ENCODE peak calls at places on chromosome 16, in ten cellular contexts. One of them, this sample, is unnamed.

GRCh38 chr16:3443108-3444031 is at the start of the genes NAA60 and ZNF597:
- DNase-seq in fibroblast of the conjunctiva: peak
- DNase-seq in activated T-helper 9 cell treated with anti-CD3 and anti-CD28 coated beads, Interleukin-2, amount 50 U/mL, for 16 hours: peak
- DNase-seq in posterior cingulate gyrus: peak
- DNase-seq in iris pigment epithelial cell: peak
- DNase-seq in HFFc6: peak
- DNase-seq in NCI-H524 treated with DMSO at 0.1 percent for 48 hours: peak
- DNase-seq in upper lobe of right lung: peak
- DNase-seq in NCI-H2029 treated with DMSO at 0.1 percent for 48 hours: peak
- DNase-seq in PC-9: no peak
- DNase-seq in this sample: peak

GRCh38 chr16:89256651-89257254 is 39.2 kb downstream of the ZNF778 start:
- DNase-seq in fibroblast of the conjunctiva: no peak
- DNase-seq in activated T-helper 9 cell treated with anti-CD3 and anti-CD28 coated beads, Interleukin-2, amount 50 U/mL, for 16 hours: peak
- DNase-seq in posterior cingulate gyrus: peak
- DNase-seq in iris pigment epithelial cell: peak
- DNase-seq in HFFc6: peak
- DNase-seq in NCI-H524 treated with DMSO at 0.1 percent for 48 hours: no peak
- DNase-seq in upper lobe of right lung: no peak
- DNase-seq in NCI-H2029 treated with DMSO at 0.1 percent for 48 hours: peak
- DNase-seq in PC-9: no peak
- DNase-seq in this sample: peak

GRCh38 chr16:66549284-66550131 is at the start of gene TK2:
- DNase-seq in fibroblast of the conjunctiva: peak
- DNase-seq in activated T-helper 9 cell treated with anti-CD3 and anti-CD28 coated beads, Interleukin-2, amount 50 U/mL, for 16 hours: peak
- DNase-seq in posterior cingulate gyrus: peak
- DNase-seq in iris pigment epithelial cell: peak
- DNase-seq in HFFc6: peak
- DNase-seq in NCI-H524 treated with DMSO at 0.1 percent for 48 hours: no peak
- DNase-seq in upper lobe of right lung: peak
- DNase-seq in NCI-H2029 treated with DMSO at 0.1 percent for 48 hours: no peak
- DNase-seq in PC-9: no peak
- DNase-seq in this sample: peak

GRCh38 chr16:86334062-86334461 is 176.3 kb upstream of the FOXF1 start:
- DNase-seq in fibroblast of the conjunctiva: no peak
- DNase-seq in activated T-helper 9 cell treated with anti-CD3 and anti-CD28 coated beads, Interleukin-2, amount 50 U/mL, for 16 hours: no peak
- DNase-seq in posterior cingulate gyrus: no peak
- DNase-seq in iris pigment epithelial cell: no peak
- DNase-seq in HFFc6: no peak
- DNase-seq in NCI-H524 treated with DMSO at 0.1 percent for 48 hours: no peak
- DNase-seq in upper lobe of right lung: no peak
- DNase-seq in NCI-H2029 treated with DMSO at 0.1 percent for 48 hours: no peak
- DNase-seq in PC-9: no peak
- DNase-seq in this sample: no peak

GRCh38 chr16:51137097-51137496 is 14.0 kb downstream of the SALL1 start:
- DNase-seq in fibroblast of the conjunctiva: no peak
- DNase-seq in activated T-helper 9 cell treated with anti-CD3 and anti-CD28 coated beads, Interleukin-2, amount 50 U/mL, for 16 hours: no peak
- DNase-seq in posterior cingulate gyrus: peak
- DNase-seq in iris pigment epithelial cell: no peak
- DNase-seq in HFFc6: no peak
- DNase-seq in NCI-H524 treated with DMSO at 0.1 percent for 48 hours: no peak
- DNase-seq in upper lobe of right lung: no peak
- DNase-seq in NCI-H2029 treated with DMSO at 0.1 percent for 48 hours: no peak
- DNase-seq in PC-9: no peak
- DNase-seq in this sample: no peak

GRCh38 chr16:25707553-25707952 is 15.8 kb downstream of the HS3ST4 start:
- DNase-seq in fibroblast of the conjunctiva: no peak
- DNase-seq in activated T-helper 9 cell treated with anti-CD3 and anti-CD28 coated beads, Interleukin-2, amount 50 U/mL, for 16 hours: no peak
- DNase-seq in posterior cingulate gyrus: no peak
- DNase-seq in iris pigment epithelial cell: no peak
- DNase-seq in HFFc6: no peak
- DNase-seq in NCI-H524 treated with DMSO at 0.1 percent for 48 hours: no peak
- DNase-seq in upper lobe of right lung: no peak
- DNase-seq in NCI-H2029 treated with DMSO at 0.1 percent for 48 hours: no peak
- DNase-seq in PC-9: no peak
- DNase-seq in this sample: no peak

GRCh38 chr16:50323335-50324011 is 45.3 kb downstream of the BRD7 start:
- DNase-seq in fibroblast of the conjunctiva: no peak
- DNase-seq in activated T-helper 9 cell treated with anti-CD3 and anti-CD28 coated beads, Interleukin-2, amount 50 U/mL, for 16 hours: no peak
- DNase-seq in posterior cingulate gyrus: no peak
- DNase-seq in iris pigment epithelial cell: peak
- DNase-seq in HFFc6: peak
- DNase-seq in NCI-H524 treated with DMSO at 0.1 percent for 48 hours: no peak
- DNase-seq in upper lobe of right lung: no peak
- DNase-seq in NCI-H2029 treated with DMSO at 0.1 percent for 48 hours: no peak
- DNase-seq in PC-9: peak
- DNase-seq in this sample: peak

GRCh38 chr16:81004646-81005353 is 1.9 kb downstream of the CMC2 start:
- DNase-seq in fibroblast of the conjunctiva: peak
- DNase-seq in activated T-helper 9 cell treated with anti-CD3 and anti-CD28 coated beads, Interleukin-2, amount 50 U/mL, for 16 hours: no peak
- DNase-seq in posterior cingulate gyrus: no peak
- DNase-seq in iris pigment epithelial cell: peak
- DNase-seq in HFFc6: peak
- DNase-seq in NCI-H524 treated with DMSO at 0.1 percent for 48 hours: no peak
- DNase-seq in upper lobe of right lung: no peak
- DNase-seq in NCI-H2029 treated with DMSO at 0.1 percent for 48 hours: peak
- DNase-seq in PC-9: peak
- DNase-seq in this sample: peak

GRCh38 chr16:80803341-80804060 is 897 bp downstream of the CDYL2 start:
- DNase-seq in fibroblast of the conjunctiva: no peak
- DNase-seq in activated T-helper 9 cell treated with anti-CD3 and anti-CD28 coated beads, Interleukin-2, amount 50 U/mL, for 16 hours: peak
- DNase-seq in posterior cingulate gyrus: peak
- DNase-seq in iris pigment epithelial cell: no peak
- DNase-seq in HFFc6: no peak
- DNase-seq in NCI-H524 treated with DMSO at 0.1 percent for 48 hours: no peak
- DNase-seq in upper lobe of right lung: peak
- DNase-seq in NCI-H2029 treated with DMSO at 0.1 percent for 48 hours: no peak
- DNase-seq in PC-9: no peak
- DNase-seq in this sample: peak

GRCh38 chr16:54135361-54136275 is 151.0 kb downstream of the IRX3 start:
- DNase-seq in fibroblast of the conjunctiva: no peak
- DNase-seq in activated T-helper 9 cell treated with anti-CD3 and anti-CD28 coated beads, Interleukin-2, amount 50 U/mL, for 16 hours: no peak
- DNase-seq in posterior cingulate gyrus: no peak
- DNase-seq in iris pigment epithelial cell: peak
- DNase-seq in HFFc6: peak
- DNase-seq in NCI-H524 treated with DMSO at 0.1 percent for 48 hours: no peak
- DNase-seq in upper lobe of right lung: no peak
- DNase-seq in NCI-H2029 treated with DMSO at 0.1 percent for 48 hours: no peak
- DNase-seq in PC-9: peak
- DNase-seq in this sample: peak

GRCh38 chr16:55528974-55529373 is 20.1 kb downstream of the LPCAT2 start:
- DNase-seq in fibroblast of the conjunctiva: no peak
- DNase-seq in activated T-helper 9 cell treated with anti-CD3 and anti-CD28 coated beads, Interleukin-2, amount 50 U/mL, for 16 hours: no peak
- DNase-seq in posterior cingulate gyrus: no peak
- DNase-seq in iris pigment epithelial cell: no peak
- DNase-seq in HFFc6: no peak
- DNase-seq in NCI-H524 treated with DMSO at 0.1 percent for 48 hours: no peak
- DNase-seq in upper lobe of right lung: no peak
- DNase-seq in NCI-H2029 treated with DMSO at 0.1 percent for 48 hours: no peak
- DNase-seq in PC-9: no peak
- DNase-seq in this sample: peak

GRCh38 chr16:383326-384020 is 1.7 kb upstream of the PGAP6 start:
- DNase-seq in fibroblast of the conjunctiva: no peak
- DNase-seq in activated T-helper 9 cell treated with anti-CD3 and anti-CD28 coated beads, Interleukin-2, amount 50 U/mL, for 16 hours: no peak
- DNase-seq in posterior cingulate gyrus: no peak
- DNase-seq in iris pigment epithelial cell: no peak
- DNase-seq in HFFc6: no peak
- DNase-seq in NCI-H524 treated with DMSO at 0.1 percent for 48 hours: no peak
- DNase-seq in upper lobe of right lung: no peak
- DNase-seq in NCI-H2029 treated with DMSO at 0.1 percent for 48 hours: peak
- DNase-seq in PC-9: peak
- DNase-seq in this sample: no peak

GRCh38 chr16:5309946-5310611 is 212.5 kb upstream of the EEF2KMT start:
- DNase-seq in fibroblast of the conjunctiva: no peak
- DNase-seq in activated T-helper 9 cell treated with anti-CD3 and anti-CD28 coated beads, Interleukin-2, amount 50 U/mL, for 16 hours: no peak
- DNase-seq in posterior cingulate gyrus: no peak
- DNase-seq in iris pigment epithelial cell: no peak
- DNase-seq in HFFc6: no peak
- DNase-seq in NCI-H524 treated with DMSO at 0.1 percent for 48 hours: no peak
- DNase-seq in upper lobe of right lung: no peak
- DNase-seq in NCI-H2029 treated with DMSO at 0.1 percent for 48 hours: no peak
- DNase-seq in PC-9: no peak
- DNase-seq in this sample: no peak

GRCh38 chr16:29302976-29303375 is 103.5 kb downstream of the NPIPB11 start:
- DNase-seq in fibroblast of the conjunctiva: no peak
- DNase-seq in activated T-helper 9 cell treated with anti-CD3 and anti-CD28 coated beads, Interleukin-2, amount 50 U/mL, for 16 hours: no peak
- DNase-seq in posterior cingulate gyrus: no peak
- DNase-seq in iris pigment epithelial cell: no peak
- DNase-seq in HFFc6: no peak
- DNase-seq in NCI-H524 treated with DMSO at 0.1 percent for 48 hours: no peak
- DNase-seq in upper lobe of right lung: no peak
- DNase-seq in NCI-H2029 treated with DMSO at 0.1 percent for 48 hours: no peak
- DNase-seq in PC-9: no peak
- DNase-seq in this sample: no peak

GRCh38 chr16:31700200-31700529 is 172.5 kb downstream of the AHSP start:
- DNase-seq in fibroblast of the conjunctiva: no peak
- DNase-seq in activated T-helper 9 cell treated with anti-CD3 and anti-CD28 coated beads, Interleukin-2, amount 50 U/mL, for 16 hours: no peak
- DNase-seq in posterior cingulate gyrus: no peak
- DNase-seq in iris pigment epithelial cell: peak
- DNase-seq in HFFc6: no peak
- DNase-seq in NCI-H524 treated with DMSO at 0.1 percent for 48 hours: peak
- DNase-seq in upper lobe of right lung: no peak
- DNase-seq in NCI-H2029 treated with DMSO at 0.1 percent for 48 hours: no peak
- DNase-seq in PC-9: peak
- DNase-seq in this sample: no peak

GRCh38 chr16:57508084-57508425 is 21.8 kb upstream of the DOK4 start:
- DNase-seq in fibroblast of the conjunctiva: no peak
- DNase-seq in activated T-helper 9 cell treated with anti-CD3 and anti-CD28 coated beads, Interleukin-2, amount 50 U/mL, for 16 hours: no peak
- DNase-seq in posterior cingulate gyrus: no peak
- DNase-seq in iris pigment epithelial cell: no peak
- DNase-seq in HFFc6: no peak
- DNase-seq in NCI-H524 treated with DMSO at 0.1 percent for 48 hours: no peak
- DNase-seq in upper lobe of right lung: no peak
- DNase-seq in NCI-H2029 treated with DMSO at 0.1 percent for 48 hours: no peak
- DNase-seq in PC-9: no peak
- DNase-seq in this sample: no peak

GRCh38 chr16:24568392-24568791 is 29.0 kb downstream of the RBBP6 start:
- DNase-seq in fibroblast of the conjunctiva: peak
- DNase-seq in activated T-helper 9 cell treated with anti-CD3 and anti-CD28 coated beads, Interleukin-2, amount 50 U/mL, for 16 hours: no peak
- DNase-seq in posterior cingulate gyrus: no peak
- DNase-seq in iris pigment epithelial cell: peak
- DNase-seq in HFFc6: no peak
- DNase-seq in NCI-H524 treated with DMSO at 0.1 percent for 48 hours: no peak
- DNase-seq in upper lobe of right lung: no peak
- DNase-seq in NCI-H2029 treated with DMSO at 0.1 percent for 48 hours: no peak
- DNase-seq in PC-9: peak
- DNase-seq in this sample: peak

GRCh38 chr16:24989417-24989978 is 25.7 kb downstream of the ARHGAP17 start:
- DNase-seq in fibroblast of the conjunctiva: no peak
- DNase-seq in activated T-helper 9 cell treated with anti-CD3 and anti-CD28 coated beads, Interleukin-2, amount 50 U/mL, for 16 hours: no peak
- DNase-seq in posterior cingulate gyrus: no peak
- DNase-seq in iris pigment epithelial cell: no peak
- DNase-seq in HFFc6: no peak
- DNase-seq in NCI-H524 treated with DMSO at 0.1 percent for 48 hours: no peak
- DNase-seq in upper lobe of right lung: no peak
- DNase-seq in NCI-H2029 treated with DMSO at 0.1 percent for 48 hours: no peak
- DNase-seq in PC-9: no peak
- DNase-seq in this sample: peak

GRCh38 chr16:80824623-80825364 is 20.4 kb upstream of the CDYL2 start:
- DNase-seq in fibroblast of the conjunctiva: peak
- DNase-seq in activated T-helper 9 cell treated with anti-CD3 and anti-CD28 coated beads, Interleukin-2, amount 50 U/mL, for 16 hours: peak
- DNase-seq in posterior cingulate gyrus: no peak
- DNase-seq in iris pigment epithelial cell: peak
- DNase-seq in HFFc6: peak
- DNase-seq in NCI-H524 treated with DMSO at 0.1 percent for 48 hours: no peak
- DNase-seq in upper lobe of right lung: no peak
- DNase-seq in NCI-H2029 treated with DMSO at 0.1 percent for 48 hours: peak
- DNase-seq in PC-9: no peak
- DNase-seq in this sample: peak

GRCh38 chr16:70396209-70396904 is 42.5 kb downstream of the ST3GAL2 start:
- DNase-seq in fibroblast of the conjunctiva: no peak
- DNase-seq in activated T-helper 9 cell treated with anti-CD3 and anti-CD28 coated beads, Interleukin-2, amount 50 U/mL, for 16 hours: no peak
- DNase-seq in posterior cingulate gyrus: no peak
- DNase-seq in iris pigment epithelial cell: no peak
- DNase-seq in HFFc6: peak
- DNase-seq in NCI-H524 treated with DMSO at 0.1 percent for 48 hours: peak
- DNase-seq in upper lobe of right lung: no peak
- DNase-seq in NCI-H2029 treated with DMSO at 0.1 percent for 48 hours: no peak
- DNase-seq in PC-9: no peak
- DNase-seq in this sample: no peak

GRCh38 chr16:84048306-84048705 is 5.7 kb upstream of the SLC38A8 start:
- DNase-seq in fibroblast of the conjunctiva: no peak
- DNase-seq in activated T-helper 9 cell treated with anti-CD3 and anti-CD28 coated beads, Interleukin-2, amount 50 U/mL, for 16 hours: no peak
- DNase-seq in posterior cingulate gyrus: no peak
- DNase-seq in iris pigment epithelial cell: no peak
- DNase-seq in HFFc6: no peak
- DNase-seq in NCI-H524 treated with DMSO at 0.1 percent for 48 hours: no peak
- DNase-seq in upper lobe of right lung: peak
- DNase-seq in NCI-H2029 treated with DMSO at 0.1 percent for 48 hours: no peak
- DNase-seq in PC-9: no peak
- DNase-seq in this sample: no peak

GRCh38 chr16:84360170-84360569 is 8.2 kb upstream of the ATP2C2 start:
- DNase-seq in fibroblast of the conjunctiva: no peak
- DNase-seq in activated T-helper 9 cell treated with anti-CD3 and anti-CD28 coated beads, Interleukin-2, amount 50 U/mL, for 16 hours: no peak
- DNase-seq in posterior cingulate gyrus: no peak
- DNase-seq in iris pigment epithelial cell: no peak
- DNase-seq in HFFc6: no peak
- DNase-seq in NCI-H524 treated with DMSO at 0.1 percent for 48 hours: no peak
- DNase-seq in upper lobe of right lung: no peak
- DNase-seq in NCI-H2029 treated with DMSO at 0.1 percent for 48 hours: peak
- DNase-seq in PC-9: no peak
- DNase-seq in this sample: no peak

GRCh38 chr16:84851192-84852127 is 31.7 kb downstream of the CRISPLD2 start:
- DNase-seq in fibroblast of the conjunctiva: peak
- DNase-seq in activated T-helper 9 cell treated with anti-CD3 and anti-CD28 coated beads, Interleukin-2, amount 50 U/mL, for 16 hours: no peak
- DNase-seq in posterior cingulate gyrus: no peak
- DNase-seq in iris pigment epithelial cell: peak
- DNase-seq in HFFc6: peak
- DNase-seq in NCI-H524 treated with DMSO at 0.1 percent for 48 hours: no peak
- DNase-seq in upper lobe of right lung: no peak
- DNase-seq in NCI-H2029 treated with DMSO at 0.1 percent for 48 hours: peak
- DNase-seq in PC-9: peak
- DNase-seq in this sample: peak

GRCh38 chr16:79758615-79759346 is 158.2 kb upstream of the MAF start:
- DNase-seq in fibroblast of the conjunctiva: no peak
- DNase-seq in activated T-helper 9 cell treated with anti-CD3 and anti-CD28 coated beads, Interleukin-2, amount 50 U/mL, for 16 hours: no peak
- DNase-seq in posterior cingulate gyrus: no peak
- DNase-seq in iris pigment epithelial cell: no peak
- DNase-seq in HFFc6: no peak
- DNase-seq in NCI-H524 treated with DMSO at 0.1 percent for 48 hours: no peak
- DNase-seq in upper lobe of right lung: no peak
- DNase-seq in NCI-H2029 treated with DMSO at 0.1 percent for 48 hours: no peak
- DNase-seq in PC-9: no peak
- DNase-seq in this sample: no peak

GRCh38 chr16:53121666-53122065 is 66.9 kb downstream of the CHD9 start:
- DNase-seq in fibroblast of the conjunctiva: no peak
- DNase-seq in activated T-helper 9 cell treated with anti-CD3 and anti-CD28 coated beads, Interleukin-2, amount 50 U/mL, for 16 hours: no peak
- DNase-seq in posterior cingulate gyrus: no peak
- DNase-seq in iris pigment epithelial cell: peak
- DNase-seq in HFFc6: no peak
- DNase-seq in NCI-H524 treated with DMSO at 0.1 percent for 48 hours: no peak
- DNase-seq in upper lobe of right lung: no peak
- DNase-seq in NCI-H2029 treated with DMSO at 0.1 percent for 48 hours: no peak
- DNase-seq in PC-9: no peak
- DNase-seq in this sample: peak

GRCh38 chr16:8887952-8888560 is 5.9 kb downstream of the LITAFD start:
- DNase-seq in fibroblast of the conjunctiva: no peak
- DNase-seq in activated T-helper 9 cell treated with anti-CD3 and anti-CD28 coated beads, Interleukin-2, amount 50 U/mL, for 16 hours: no peak
- DNase-seq in posterior cingulate gyrus: peak
- DNase-seq in iris pigment epithelial cell: peak
- DNase-seq in HFFc6: peak
- DNase-seq in NCI-H524 treated with DMSO at 0.1 percent for 48 hours: no peak
- DNase-seq in upper lobe of right lung: peak
- DNase-seq in NCI-H2029 treated with DMSO at 0.1 percent for 48 hours: peak
- DNase-seq in PC-9: no peak
- DNase-seq in this sample: peak

GRCh38 chr16:89350701-89351380 is 133.3 kb downstream of the ZNF778 start:
- DNase-seq in fibroblast of the conjunctiva: no peak
- DNase-seq in activated T-helper 9 cell treated with anti-CD3 and anti-CD28 coated beads, Interleukin-2, amount 50 U/mL, for 16 hours: peak
- DNase-seq in posterior cingulate gyrus: no peak
- DNase-seq in iris pigment epithelial cell: peak
- DNase-seq in HFFc6: no peak
- DNase-seq in NCI-H524 treated with DMSO at 0.1 percent for 48 hours: no peak
- DNase-seq in upper lobe of right lung: peak
- DNase-seq in NCI-H2029 treated with DMSO at 0.1 percent for 48 hours: no peak
- DNase-seq in PC-9: no peak
- DNase-seq in this sample: no peak

GRCh38 chr16:75306102-75306762 is 54.8 kb upstream of the BCAR1 start:
- DNase-seq in fibroblast of the conjunctiva: no peak
- DNase-seq in activated T-helper 9 cell treated with anti-CD3 and anti-CD28 coated beads, Interleukin-2, amount 50 U/mL, for 16 hours: no peak
- DNase-seq in posterior cingulate gyrus: no peak
- DNase-seq in iris pigment epithelial cell: peak
- DNase-seq in HFFc6: peak
- DNase-seq in NCI-H524 treated with DMSO at 0.1 percent for 48 hours: no peak
- DNase-seq in upper lobe of right lung: no peak
- DNase-seq in NCI-H2029 treated with DMSO at 0.1 percent for 48 hours: no peak
- DNase-seq in PC-9: peak
- DNase-seq in this sample: no peak